ENCODE peak calls at places on chromosomes 2 and 18, in nine cellular contexts. N, T, F, B, D, W, Q, O and V are unnamed samples.

GRCh38 chr2:8582850-8583399 is 98.9 kb upstream of the ID2 start:
- DNase-seq in O (no peak), T (no peak), B (no peak), W (peak; percentile 62), Q (no peak), D (no peak), F (no peak), N (no peak), V (no peak)

GRCh38 chr2:203720922-203721672 is 14.7 kb downstream of the CD28 start:
- DNase-seq in O (no peak), W (no peak), B (no peak), T (no peak), F (no peak), D (no peak), Q (no peak), N (no peak), V (no peak)

GRCh38 chr2:222862068-222862914 is 1.5 kb downstream of the ACSL3 start:
- DNase-seq in Q (no peak), W (no peak), O (no peak), D (no peak), N (no peak), B (no peak), T (no peak), F (no peak), V (no peak)

GRCh38 chr2:113203217-113203530 is 29.4 kb downstream of the PSD4 start:
- DNase-seq in D (no peak), O (no peak), Q (no peak), F (no peak), T (no peak), W (no peak), N (no peak), B (no peak), V (no peak)

GRCh38 chr18:55515946-55516710 is 71.9 kb downstream of the TCF4 start:
- DNase-seq in O (no peak), Q (no peak), N (no peak), W (no peak), T (no peak), D (no peak), B (no peak), F (no peak), V (no peak)

GRCh38 chr2:23426284-23426905 is 41.4 kb downstream of the KLHL29 start:
- DNase-seq in T (no peak), O (no peak), W (no peak), Q (no peak), F (no peak), D (no peak), B (no peak), N (no peak), V (peak; percentile 81)

GRCh38 chr18:21444465-21445023 is 156.0 kb downstream of the ESCO1 start:
- DNase-seq in N (no peak), T (peak; percentile 0), F (peak; percentile 43), W (no peak), B (no peak), D (peak; percentile 23), Q (peak; percentile 6), O (peak; percentile 31), V (no peak)

GRCh38 chr2:26480751-26481380 is 2.9 kb upstream of the OTOF start:
- DNase-seq in O (no peak), D (no peak), N (no peak), F (no peak), T (no peak), Q (no peak), W (no peak), B (no peak), V (no peak)

GRCh38 chr2:42639340-42640077 is 71.1 kb downstream of the MTA3 start:
- DNase-seq in D (no peak), T (no peak), F (no peak), B (no peak), W (no peak), O (no peak), Q (no peak), N (no peak), V (no peak)

GRCh38 chr2:75586971-75587370 is 26.2 kb upstream of the EVA1A start:
- DNase-seq in O (no peak), W (no peak), B (no peak), T (no peak), D (no peak), F (no peak), N (no peak), Q (no peak), V (peak; percentile 88)

GRCh38 chr2:200352631-200353030 is 46.1 kb downstream of the SPATS2L start:
- DNase-seq in D (no peak), T (no peak), Q (no peak), F (no peak), W (no peak), O (no peak), N (no peak), B (peak; percentile 74), V (peak; percentile 66)

GRCh38 chr2:199309411-199309810 is 148.3 kb downstream of the SATB2 start:
- DNase-seq in W (no peak), B (no peak), F (no peak), Q (no peak), D (no peak), O (no peak), T (no peak), N (no peak), V (no peak)

GRCh38 chr2:206031162-206031784 is 54.7 kb downstream of the INO80D start:
- DNase-seq in Q (no peak), W (no peak), B (peak; percentile 11), F (no peak), O (no peak), T (no peak), N (no peak), D (no peak), V (no peak)

GRCh38 chr2:144430722-144431163 is 89.2 kb downstream of the ZEB2 start:
- DNase-seq in F (no peak), Q (no peak), D (no peak), T (no peak), B (no peak), W (no peak), O (no peak), N (no peak), V (peak; percentile 84)

GRCh38 chr2:152715854-152716428 is 1.3 kb downstream of the PRPF40A start:
- DNase-seq in D (peak; percentile 34), T (no peak), F (no peak), N (no peak), B (no peak), W (no peak), O (no peak), Q (peak; percentile 67), V (no peak)

GRCh38 chr2:189751080-189751658 is 11.4 kb downstream of the OSGEPL1 start:
- DNase-seq in W (no peak), O (peak; percentile 40), N (peak; percentile 29), F (peak; percentile 50), T (no peak), B (peak; percentile 11), Q (peak; percentile 49), D (peak; percentile 60), V (no peak)

GRCh38 chr2:229610359-229610758 is 104.0 kb downstream of the DNER start:
- DNase-seq in Q (no peak), O (no peak), T (no peak), F (no peak), D (no peak), B (no peak), N (no peak), W (no peak), V (no peak)

GRCh38 chr2:207632575-207633492 is 7.6 kb upstream of the METTL21A start:
- DNase-seq in N (no peak), T (no peak), Q (peak; percentile 44), F (no peak), W (no peak), B (peak; percentile 59), O (no peak), D (no peak), V (no peak)

GRCh38 chr2:100416939-100417744 is at the start of gene CHST10:
- DNase-seq in O (peak; percentile 45), F (no peak), D (peak; percentile 62), W (peak; percentile 82), T (no peak), Q (peak; percentile 67), B (no peak), N (peak; percentile 60), V (no peak)

GRCh38 chr18:36017232-36017631 is 44.8 kb downstream of the RMP24 start:
- DNase-seq in Q (no peak), O (no peak), F (no peak), B (no peak), N (no peak), W (no peak), D (no peak), T (no peak), V (no peak)

GRCh38 chr2:231605607-231606091 is 13.0 kb downstream of the TEX44 start:
- DNase-seq in O (peak; percentile 34), T (no peak), Q (no peak), N (no peak), B (no peak), W (no peak), F (no peak), D (peak; percentile 34), V (no peak)

GRCh38 chr2:10137053-10137843 is 14.7 kb downstream of the RRM2 start:
- DNase-seq in T (no peak), Q (no peak), F (no peak), B (peak; percentile 79), O (no peak), D (no peak), N (no peak), W (no peak), V (no peak)

GRCh38 chr18:75135158-75135725 is 73.7 kb downstream of the PTGR3 start:
- DNase-seq in O (no peak), Q (no peak), B (no peak), N (no peak), T (no peak), W (no peak), D (no peak), F (no peak), V (no peak)

GRCh38 chr2:164257794-164258193 is 363.5 kb downstream of the GRB14 start:
- DNase-seq in Q (no peak), B (no peak), O (no peak), N (no peak), D (no peak), T (no peak), W (no peak), F (no peak), V (no peak)

GRCh38 chr2:240871071-240871958 is 2.7 kb downstream of the AGXT start:
- DNase-seq in O (no peak), D (no peak), N (no peak), F (no peak), Q (no peak), W (no peak), T (no peak), B (no peak), V (no peak)